ENCODE peak calls at places on chromosomes 3 and 15, in four cellular contexts. D, Y, K and S are unnamed samples.

GRCh38 chr3:24272408-24272807 is 222.2 kb downstream of the THRB start:
- DNase-seq in D (no peak), Y (no peak), K (no peak), S (no peak)

GRCh38 chr3:55534876-55535275 is 47.8 kb upstream of the WNT5A start:
- DNase-seq in D (no peak), Y (no peak), K (no peak), S (no peak)

GRCh38 chr3:56858331-56858730 is 56.6 kb upstream of the ARHGEF3 start:
- DNase-seq in D (no peak), Y (no peak), K (no peak), S (no peak)

GRCh38 chr3:116050311-116050710 is 395.0 kb downstream of the LSAMP start:
- DNase-seq in D (no peak), Y (no peak), K (no peak), S (no peak)

GRCh38 chr3:50390523-50391177 is 31.3 kb upstream of the TMEM115 start:
- DNase-seq in D (no peak), Y (no peak), K (peak; percentile 70), S (no peak)

GRCh38 chr3:169759256-169759655 is 5.6 kb downstream of the TERC start:
- DNase-seq in D (peak; percentile 50), Y (no peak), K (no peak), S (no peak)

GRCh38 chr15:42118650-42119531 is 24.5 kb upstream of the PLA2G4D start:
- DNase-seq in D (no peak), Y (no peak), K (no peak), S (no peak)

GRCh38 chr15:84605225-84605882 is 4.5 kb downstream of the ZSCAN2 start:
- DNase-seq in D (no peak), Y (no peak), K (no peak), S (no peak)

GRCh38 chr3:156818890-156819289 is 7.3 kb upstream of the LEKR1 start:
- DNase-seq in D (no peak), Y (no peak), K (no peak), S (no peak)

GRCh38 chr3:33597257-33597689 is 120.8 kb downstream of the CLASP2 start:
- DNase-seq in D (no peak), Y (no peak), K (no peak), S (no peak)

GRCh38 chr3:165622356-165622755 is 214.9 kb downstream of the BCHE start:
- DNase-seq in D (no peak), Y (no peak), K (no peak), S (no peak)

GRCh38 chr3:8891328-8891727 is 71.9 kb downstream of the RAD18 start:
- DNase-seq in D (no peak), Y (no peak), K (no peak), S (no peak)

GRCh38 chr3:111594781-111595180 is 365 bp downstream of the ZBED2 start:
- DNase-seq in D (no peak), Y (no peak), K (no peak), S (no peak)

GRCh38 chr3:107063351-107063750 is 313.9 kb upstream of the CCDC54 start:
- DNase-seq in D (no peak), Y (no peak), K (no peak), S (no peak)

GRCh38 chr3:154059798-154060197 is 61.4 kb upstream of the ARHGEF26 start:
- DNase-seq in D (no peak), Y (no peak), K (no peak), S (no peak)

GRCh38 chr3:27978440-27978839 is 256.3 kb upstream of the EOMES start:
- DNase-seq in D (no peak), Y (no peak), K (no peak), S (no peak)

GRCh38 chr3:128112406-128112968 is 11.1 kb downstream of the RUVBL1 start:
- DNase-seq in D (peak; percentile 67), Y (no peak), K (no peak), S (no peak)

GRCh38 chr15:80455668-80456442 is 51.7 kb downstream of the ARNT2 start:
- DNase-seq in D (peak; percentile 57), Y (no peak), K (peak; percentile 74), S (peak; percentile 20)

GRCh38 chr15:38362355-38362754 is 91.6 kb upstream of the FAM98B start:
- DNase-seq in D (no peak), Y (no peak), K (no peak), S (no peak)

GRCh38 chr3:152155654-152156053 is 113.1 kb upstream of the MBNL1 start:
- DNase-seq in D (no peak), Y (no peak), K (no peak), S (no peak)

GRCh38 chr3:29430558-29430971 is 149.7 kb downstream of the RBMS3 start:
- DNase-seq in D (no peak), Y (no peak), K (no peak), S (no peak)

GRCh38 chr15:43441316-43441715 is 51.6 kb downstream of the TP53BP1 start:
- DNase-seq in D (peak; percentile 6), Y (no peak), K (no peak), S (no peak)

GRCh38 chr3:129313415-129313982 is 34.8 kb downstream of the HMCES start:
- DNase-seq in D (peak; percentile 19), Y (peak; percentile 71), K (no peak), S (no peak)

GRCh38 chr3:98521897-98522537 is 685 bp downstream of the CLDND1 start:
- DNase-seq in D (peak; percentile 45), Y (no peak), K (peak; percentile 68), S (peak; percentile 36)

GRCh38 chr3:56363720-56364119 is 104.5 kb downstream of the ERC2 start:
- DNase-seq in D (no peak), Y (no peak), K (no peak), S (no peak)

GRCh38 chr15:22873204-22873701 is 34.8 kb downstream of the NIPA2 start:
- DNase-seq in D (no peak), Y (peak; percentile 48), K (no peak), S (no peak)

GRCh38 chr15:39692464-39693327 is 89.9 kb downstream of the FSIP1 start:
- DNase-seq in D (no peak), Y (no peak), K (no peak), S (no peak)

GRCh38 chr3:57006048-57006709 is 54.3 kb upstream of the SPATA12 start:
- DNase-seq in D (no peak), Y (no peak), K (no peak), S (no peak)

GRCh38 chr3:115068799-115069198 is 78.3 kb downstream of the ZBTB20 start:
- DNase-seq in D (no peak), Y (no peak), K (no peak), S (no peak)

GRCh38 chr15:87597346-87598052 is 659.0 kb downstream of the NTRK3 start:
- DNase-seq in D (peak; percentile 28), Y (no peak), K (no peak), S (no peak)

GRCh38 chr3:55639143-55639542 is 152.0 kb upstream of the WNT5A start:
- DNase-seq in D (no peak), Y (no peak), K (no peak), S (no peak)

GRCh38 chr3:100268986-100269385 is 8.2 kb downstream of the TBC1D23 start:
- DNase-seq in D (no peak), Y (no peak), K (no peak), S (no peak)

GRCh38 chr3:98596902-98597500 is 3.6 kb upstream of the CPOX start:
- DNase-seq in D (peak; percentile 37), Y (no peak), K (no peak), S (no peak)

GRCh38 chr3:9994086-9994844 is 7.6 kb upstream of the EMC3 start:
- DNase-seq in D (no peak), Y (no peak), K (no peak), S (no peak)

GRCh38 chr3:117719316-117719926 is 1009.8 kb downstream of the TUSC7 start:
- DNase-seq in D (no peak), Y (no peak), K (no peak), S (no peak)

GRCh38 chr15:89349212-89349558 is 14.6 kb upstream of the POLG start:
- DNase-seq in D (no peak), Y (no peak), K (no peak), S (no peak)

GRCh38 chr15:78368115-78368514 is 28.0 kb downstream of the CRABP1 start:
- DNase-seq in D (no peak), Y (no peak), K (no peak), S (no peak)

GRCh38 chr3:177041021-177041729 is 156.1 kb downstream of the TBL1XR1 start:
- DNase-seq in D (no peak), Y (no peak), K (peak; percentile 84), S (no peak)

GRCh38 chr3:976021-976420 is 116.8 kb upstream of the CNTN6 start:
- DNase-seq in D (no peak), Y (no peak), K (no peak), S (no peak)
- H3K9me3 ChIP-seq in D (peaks cover 10% of the 10 kb centered on the region), Y (peaks cover 5% of the 10 kb centered on the region), K (peaks cover 4% of the 10 kb centered on the region), S (peaks cover 3% of the 10 kb centered on the region)

DNA sequence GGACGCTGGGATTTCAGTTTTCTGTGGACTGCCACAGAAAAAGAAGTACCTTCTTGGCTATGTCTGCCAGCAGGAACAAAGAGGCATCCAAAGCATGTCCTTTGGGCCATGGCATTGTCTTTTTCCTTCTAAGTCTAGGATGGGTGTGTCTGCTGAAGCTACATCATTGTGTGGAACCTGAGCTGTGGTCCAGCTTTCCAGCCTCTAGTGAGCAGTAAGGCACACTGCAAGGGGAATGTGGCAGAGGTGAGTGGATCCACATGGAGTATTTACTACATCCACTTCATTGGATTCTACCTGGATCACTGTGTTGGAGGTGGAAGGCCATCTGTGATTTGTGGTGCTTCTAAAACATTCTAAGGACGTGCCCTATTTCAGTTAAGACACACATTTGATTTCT is 23.7 kb downstream of the CMTM8 start:
- DNase-seq in D (no peak), Y (no peak), K (no peak), S (no peak)
- H3K9me3 ChIP-seq in D (no peaks in the 10 kb centered on the region), Y (no peaks in the 10 kb centered on the region), K (no peaks in the 10 kb centered on the region), S (no peaks in the 10 kb centered on the region)

GRCh38 chr15:25068696-25069095 is 113.9 kb downstream of the SNRPN start:
- DNase-seq in D (no peak), Y (peak; percentile 17), K (no peak), S (no peak)

GRCh38 chr15:25067725-25068309 is 113.0 kb downstream of the SNRPN start:
- DNase-seq in D (no peak), Y (peak; percentile 8), K (peak; percentile 26), S (no peak)

GRCh38 chr15:25070357-25070963 is 115.7 kb downstream of the SNRPN start:
- DNase-seq in D (no peak), Y (peak; percentile 25), K (no peak), S (no peak)

GRCh38 chr15:25072857-25073476 is 118.2 kb downstream of the SNRPN start:
- DNase-seq in D (no peak), Y (no peak), K (no peak), S (no peak)
- H3K9me3 ChIP-seq in D (peaks cover 100% of the 10 kb centered on the region), Y (peaks cover 90% of the 10 kb centered on the region), K (peaks cover 97% of the 10 kb centered on the region), S (peaks cover 84% of the 10 kb centered on the region)

GRCh38 chr3:5542472-5542871 is 355.0 kb downstream of the EDEM1 start:
- DNase-seq in D (no peak), Y (no peak), K (no peak), S (no peak)
- H3K9me3 ChIP-seq in D (peaks cover 14% of the 10 kb centered on the region), Y (no peaks in the 10 kb centered on the region), K (peaks cover 2% of the 10 kb centered on the region), S (peaks cover 3% of the 10 kb centered on the region)

GRCh38 chr3:64073362-64073761 is 50.1 kb upstream of the PSMD6 start:
- DNase-seq in D (no peak), Y (no peak), K (no peak), S (no peak)
- H3K9me3 ChIP-seq in D (no peaks in the 10 kb centered on the region), Y (no peaks in the 10 kb centered on the region), K (no peaks in the 10 kb centered on the region), S (no peaks in the 10 kb centered on the region)